ENCODE peak calls at places on chromosome 10, in four cellular contexts. One of them, this sample, is unnamed.

GRCh38 chr10:84008878-84009277 is 130.4 kb upstream of the GHITM start:
- DNase-seq in colonic mucosa: peak
- DNase-seq in stimulated activated CD8-positive, alpha-beta memory T cell treated with anti-CD3 and anti-CD28 coated beads, Interleukin-15, amount 100 ng/mL, for 4 hours: no peak
- DNase-seq in WTC11: peak
- DNase-seq in this sample: no peak

GRCh38 chr10:11186330-11186729 is 168.7 kb downstream of the CELF2 start:
- DNase-seq in colonic mucosa: no peak
- DNase-seq in WTC11: no peak
- DNase-seq in stimulated activated CD8-positive, alpha-beta memory T cell treated with anti-CD3 and anti-CD28 coated beads, Interleukin-15, amount 100 ng/mL, for 4 hours: no peak
- DNase-seq in this sample: no peak

GRCh38 chr10:78868861-78869260 is 199.9 kb upstream of the ZMIZ1 start:
- DNase-seq in colonic mucosa: peak
- DNase-seq in stimulated activated CD8-positive, alpha-beta memory T cell treated with anti-CD3 and anti-CD28 coated beads, Interleukin-15, amount 100 ng/mL, for 4 hours: no peak
- DNase-seq in WTC11: no peak
- DNase-seq in this sample: no peak

GRCh38 chr10:6513509-6513908 is 66.6 kb downstream of the PRKCQ start:
- DNase-seq in stimulated activated CD8-positive, alpha-beta memory T cell treated with anti-CD3 and anti-CD28 coated beads, Interleukin-15, amount 100 ng/mL, for 4 hours: no peak
- DNase-seq in colonic mucosa: no peak
- DNase-seq in WTC11: no peak
- DNase-seq in this sample: no peak

GRCh38 chr10:125153693-125154490 is 6.5 kb downstream of the CTBP2 start:
- DNase-seq in stimulated activated CD8-positive, alpha-beta memory T cell treated with anti-CD3 and anti-CD28 coated beads, Interleukin-15, amount 100 ng/mL, for 4 hours: no peak
- DNase-seq in colonic mucosa: peak
- DNase-seq in WTC11: no peak
- DNase-seq in this sample: no peak

GRCh38 chr10:30103595-30104310 is 44.4 kb upstream of the JCAD start:
- DNase-seq in WTC11: no peak
- DNase-seq in stimulated activated CD8-positive, alpha-beta memory T cell treated with anti-CD3 and anti-CD28 coated beads, Interleukin-15, amount 100 ng/mL, for 4 hours: no peak
- DNase-seq in colonic mucosa: no peak
- DNase-seq in this sample: no peak

GRCh38 chr10:2925631-2926030 is 141.7 kb upstream of the PFKP start:
- DNase-seq in colonic mucosa: peak
- DNase-seq in stimulated activated CD8-positive, alpha-beta memory T cell treated with anti-CD3 and anti-CD28 coated beads, Interleukin-15, amount 100 ng/mL, for 4 hours: no peak
- DNase-seq in WTC11: no peak
- DNase-seq in this sample: peak

GRCh38 chr10:104640339-104641149 is 546 bp upstream of the SORCS3 start:
- DNase-seq in stimulated activated CD8-positive, alpha-beta memory T cell treated with anti-CD3 and anti-CD28 coated beads, Interleukin-15, amount 100 ng/mL, for 4 hours: no peak
- DNase-seq in colonic mucosa: no peak
- DNase-seq in WTC11: peak
- DNase-seq in this sample: no peak

GRCh38 chr10:29658984-29659769 is 24.4 kb upstream of the SVIL start:
- DNase-seq in colonic mucosa: peak
- DNase-seq in stimulated activated CD8-positive, alpha-beta memory T cell treated with anti-CD3 and anti-CD28 coated beads, Interleukin-15, amount 100 ng/mL, for 4 hours: peak
- DNase-seq in WTC11: no peak
- DNase-seq in this sample: no peak

GRCh38 chr10:103502849-103503660 is 9.6 kb downstream of the NEURL1 start:
- DNase-seq in stimulated activated CD8-positive, alpha-beta memory T cell treated with anti-CD3 and anti-CD28 coated beads, Interleukin-15, amount 100 ng/mL, for 4 hours: no peak
- DNase-seq in colonic mucosa: no peak
- DNase-seq in WTC11: no peak
- DNase-seq in this sample: no peak

GRCh38 chr10:51683031-51683830 is 16.2 kb downstream of the CSTF2T start:
- DNase-seq in stimulated activated CD8-positive, alpha-beta memory T cell treated with anti-CD3 and anti-CD28 coated beads, Interleukin-15, amount 100 ng/mL, for 4 hours: no peak
- DNase-seq in WTC11: no peak
- DNase-seq in colonic mucosa: no peak
- DNase-seq in this sample: no peak